ENCODE peak calls at places on chromosomes 1 and 21, in six cellular contexts. X is retina; O is natural killer cell; A is HT1080; D is GM20000; R is CD4-positive, CD25-positive, alpha-beta regulatory T cell. L is an unnamed sample.

GRCh38 chr1:217469983-217470382 is 160.9 kb downstream of the GPATCH2 start:
- DNase-seq in X (no peak), O (no peak), R (no peak), D (no peak), A (no peak), L (no peak)

GRCh38 chr21:17045214-17045835 is 467.5 kb upstream of the CXADR start:
- DNase-seq in R (no peak), O (no peak), A (peak), X (peak), D (no peak), L (no peak)

GRCh38 chr21:41956926-41957729 is 3.3 kb upstream of the C2CD2 start:
- DNase-seq in X (no peak), D (no peak), A (peak), R (peak), O (no peak), L (no peak)

GRCh38 chr1:208177656-208178055 is 66.5 kb downstream of the PLXNA2 start:
- DNase-seq in X (no peak), O (no peak), R (no peak), D (peak), A (no peak), L (no peak)

GRCh38 chr1:36248250-36248894 is 24.1 kb downstream of the THRAP3 start:
- DNase-seq in O (no peak), A (peak), X (no peak), D (no peak), R (no peak), L (no peak)

GRCh38 chr1:234871710-234872262 is 256.9 kb downstream of the TOMM20 start:
- DNase-seq in D (no peak), X (no peak), R (no peak), O (no peak), A (peak), L (no peak)

GRCh38 chr1:91754348-91754747 is 131.6 kb downstream of the TGFBR3 start:
- DNase-seq in D (peak), A (peak), O (no peak), X (no peak), R (peak), L (no peak)

GRCh38 chr1:32101233-32101681 is 6.6 kb upstream of the KPNA6 start:
- DNase-seq in R (no peak), D (no peak), X (no peak), A (peak), O (no peak), L (no peak)

GRCh38 chr1:30600258-30600657 is 123.1 kb downstream of the MATN1 start:
- DNase-seq in A (no peak), O (no peak), X (no peak), R (no peak), D (no peak), L (no peak)

GRCh38 chr1:184672013-184672726 is 82.5 kb downstream of the EDEM3 start:
- DNase-seq in O (no peak), X (no peak), A (no peak), R (no peak), D (no peak), L (no peak)

GRCh38 chr1:240414237-240414636 is 197.7 kb downstream of the GREM2 start:
- DNase-seq in D (no peak), O (no peak), X (no peak), A (no peak), R (no peak), L (no peak)